ENCODE peak calls at places on chromosomes 3 and 15, in eight cellular contexts. One of them, this sample, is unnamed.
A peak's percentile ranks its signal among the peaks of the same experiment; 100 is the strongest.

GRCh38 chr15:62291262-62291661 is 126.2 kb upstream of the C2CD4B start:
- DNase-seq in vagina: no peak
- DNase-seq in AG04450: no peak
- DNase-seq in GM20000: no peak
- DNase-seq in CD4-positive, alpha-beta T cell: no peak
- DNase-seq in dorsolateral prefrontal cortex: no peak
- DNase-seq in PC-9: no peak
- DNase-seq in AG09309: no peak
- DNase-seq in this sample: no peak

GRCh38 chr3:172675371-172676193 is 35.3 kb downstream of the NCEH1 start:
- DNase-seq in PC-9: no peak
- DNase-seq in GM20000: peak; percentile 53
- DNase-seq in AG09309: no peak
- DNase-seq in AG04450: no peak
- DNase-seq in vagina: no peak
- DNase-seq in CD4-positive, alpha-beta T cell: no peak
- DNase-seq in dorsolateral prefrontal cortex: no peak
- DNase-seq in this sample: peak; percentile 66

GRCh38 chr3:136952292-136952691 is 5.5 kb upstream of the IL20RB start:
- DNase-seq in AG09309: no peak
- DNase-seq in AG04450: peak; percentile 34
- DNase-seq in PC-9: no peak
- DNase-seq in GM20000: no peak
- DNase-seq in CD4-positive, alpha-beta T cell: no peak
- DNase-seq in vagina: no peak
- DNase-seq in dorsolateral prefrontal cortex: no peak
- DNase-seq in this sample: no peak

GRCh38 chr15:65182538-65182937 is 2.6 kb downstream of the CLPX start:
- DNase-seq in AG09309: no peak
- DNase-seq in vagina: no peak
- DNase-seq in GM20000: peak; percentile 24
- DNase-seq in PC-9: no peak
- DNase-seq in CD4-positive, alpha-beta T cell: no peak
- DNase-seq in dorsolateral prefrontal cortex: no peak
- DNase-seq in AG04450: no peak
- DNase-seq in this sample: no peak

GRCh38 chr15:79067434-79067833 is 23.1 kb downstream of the RASGRF1 start:
- DNase-seq in GM20000: no peak
- DNase-seq in AG09309: no peak
- DNase-seq in PC-9: no peak
- DNase-seq in dorsolateral prefrontal cortex: no peak
- DNase-seq in CD4-positive, alpha-beta T cell: no peak
- DNase-seq in vagina: no peak
- DNase-seq in AG04450: no peak
- DNase-seq in this sample: no peak

GRCh38 chr3:42024578-42025387 is 62.9 kb upstream of the ULK4 start:
- DNase-seq in AG09309: no peak
- DNase-seq in AG04450: no peak
- DNase-seq in CD4-positive, alpha-beta T cell: no peak
- DNase-seq in PC-9: no peak
- DNase-seq in vagina: no peak
- DNase-seq in dorsolateral prefrontal cortex: no peak
- DNase-seq in GM20000: no peak
- DNase-seq in this sample: no peak

GRCh38 chr15:90988249-90988648 is 6.1 kb downstream of the PRC1 start:
- DNase-seq in GM20000: no peak
- DNase-seq in vagina: no peak
- DNase-seq in dorsolateral prefrontal cortex: no peak
- DNase-seq in AG09309: no peak
- DNase-seq in AG04450: no peak
- DNase-seq in CD4-positive, alpha-beta T cell: no peak
- DNase-seq in PC-9: no peak
- DNase-seq in this sample: no peak

GRCh38 chr3:192727032-192727847 is at the start of gene FGF12:
- DNase-seq in CD4-positive, alpha-beta T cell: no peak
- DNase-seq in AG09309: no peak
- DNase-seq in dorsolateral prefrontal cortex: peak; percentile 82
- DNase-seq in vagina: no peak
- DNase-seq in AG04450: no peak
- DNase-seq in GM20000: peak; percentile 26
- DNase-seq in PC-9: peak; percentile 65
- DNase-seq in this sample: peak; percentile 21

GRCh38 chr3:38226273-38226672 is 39.3 kb upstream of the SLC22A13 start:
- DNase-seq in GM20000: no peak
- DNase-seq in vagina: no peak
- DNase-seq in AG09309: no peak
- DNase-seq in AG04450: no peak
- DNase-seq in dorsolateral prefrontal cortex: no peak
- DNase-seq in CD4-positive, alpha-beta T cell: no peak
- DNase-seq in PC-9: no peak
- DNase-seq in this sample: no peak

GRCh38 chr3:43994594-43995077 is 247.1 kb upstream of the TOPAZ1 start:
- DNase-seq in AG09309: no peak
- DNase-seq in vagina: no peak
- DNase-seq in CD4-positive, alpha-beta T cell: no peak
- DNase-seq in dorsolateral prefrontal cortex: no peak
- DNase-seq in PC-9: no peak
- DNase-seq in AG04450: no peak
- DNase-seq in GM20000: no peak
- DNase-seq in this sample: no peak

GRCh38 chr15:27353837-27354236 is 382.9 kb downstream of the GABRG3 start:
- DNase-seq in PC-9: no peak
- DNase-seq in dorsolateral prefrontal cortex: no peak
- DNase-seq in GM20000: no peak
- DNase-seq in AG09309: no peak
- DNase-seq in CD4-positive, alpha-beta T cell: no peak
- DNase-seq in vagina: no peak
- DNase-seq in AG04450: no peak
- DNase-seq in this sample: no peak

GRCh38 chr3:63886843-63887242 is 23.2 kb downstream of the ATXN7 start:
- DNase-seq in GM20000: no peak
- DNase-seq in CD4-positive, alpha-beta T cell: no peak
- DNase-seq in vagina: no peak
- DNase-seq in PC-9: no peak
- DNase-seq in AG09309: no peak
- DNase-seq in AG04450: no peak
- DNase-seq in dorsolateral prefrontal cortex: no peak
- DNase-seq in this sample: no peak

GRCh38 chr3:31011383-31011782 is 116.9 kb upstream of the GADL1 start:
- DNase-seq in vagina: no peak
- DNase-seq in AG09309: no peak
- DNase-seq in AG04450: no peak
- DNase-seq in CD4-positive, alpha-beta T cell: no peak
- DNase-seq in GM20000: no peak
- DNase-seq in PC-9: no peak
- DNase-seq in dorsolateral prefrontal cortex: no peak
- DNase-seq in this sample: no peak

GRCh38 chr3:124558898-124559649 is 171.2 kb upstream of the UMPS start:
- DNase-seq in GM20000: no peak
- DNase-seq in PC-9: peak; percentile 76
- DNase-seq in AG04450: peak; percentile 86
- DNase-seq in CD4-positive, alpha-beta T cell: no peak
- DNase-seq in AG09309: peak; percentile 67
- DNase-seq in vagina: no peak
- DNase-seq in dorsolateral prefrontal cortex: peak; percentile 74
- DNase-seq in this sample: no peak

GRCh38 chr3:32817561-32818430 is at the start of gene TRIM71:
- DNase-seq in AG04450: no peak
- DNase-seq in AG09309: no peak
- DNase-seq in dorsolateral prefrontal cortex: no peak
- DNase-seq in CD4-positive, alpha-beta T cell: no peak
- DNase-seq in vagina: no peak
- DNase-seq in GM20000: peak; percentile 65
- DNase-seq in PC-9: no peak
- DNase-seq in this sample: peak; percentile 65

GRCh38 chr15:41022487-41023090 is 69.3 kb downstream of the CHAC1 start:
- DNase-seq in GM20000: peak; percentile 38
- DNase-seq in PC-9: peak; percentile 36
- DNase-seq in AG09309: peak; percentile 27
- DNase-seq in vagina: no peak
- DNase-seq in dorsolateral prefrontal cortex: peak; percentile 35
- DNase-seq in AG04450: peak; percentile 51
- DNase-seq in CD4-positive, alpha-beta T cell: peak; percentile 7
- DNase-seq in this sample: peak; percentile 47
- TF ChIP-seq CTCF in GM20000: peak; percentile 24
- TF ChIP-seq CTCF in PC-9: peak; percentile 65
- TF ChIP-seq CTCF in AG09309: peak; percentile 81
- TF ChIP-seq CTCF in vagina: peak; percentile 47
- TF ChIP-seq CTCF in dorsolateral prefrontal cortex: peak; percentile 79
- TF ChIP-seq CTCF in AG04450: peak; percentile 94
- TF ChIP-seq CTCF in CD4-positive, alpha-beta T cell: peak; percentile 59
- TF ChIP-seq CTCF in this sample: peak; percentile 80

GRCh38 chr3:54434761-54435160 is 312.4 kb downstream of the CACNA2D3 start:
- DNase-seq in CD4-positive, alpha-beta T cell: no peak
- DNase-seq in PC-9: no peak
- DNase-seq in GM20000: no peak
- DNase-seq in AG04450: no peak
- DNase-seq in vagina: no peak
- DNase-seq in dorsolateral prefrontal cortex: no peak
- DNase-seq in AG09309: no peak
- DNase-seq in this sample: no peak

GRCh38 chr3:54432975-54433374 is 310.6 kb downstream of the CACNA2D3 start:
- DNase-seq in AG09309: no peak
- DNase-seq in AG04450: no peak
- DNase-seq in PC-9: no peak
- DNase-seq in GM20000: no peak
- DNase-seq in CD4-positive, alpha-beta T cell: no peak
- DNase-seq in dorsolateral prefrontal cortex: no peak
- DNase-seq in vagina: no peak
- DNase-seq in this sample: no peak

GRCh38 chr3:54427951-54428871 is 305.9 kb downstream of the CACNA2D3 start:
- DNase-seq in CD4-positive, alpha-beta T cell: no peak
- DNase-seq in AG04450: peak; percentile 59
- DNase-seq in GM20000: peak; percentile 45
- DNase-seq in AG09309: peak; percentile 75
- DNase-seq in PC-9: peak; percentile 37
- DNase-seq in dorsolateral prefrontal cortex: peak; percentile 34
- DNase-seq in vagina: no peak
- DNase-seq in this sample: peak; percentile 39

GRCh38 chr3:54433846-54434245 is 311.5 kb downstream of the CACNA2D3 start:
- DNase-seq in PC-9: no peak
- DNase-seq in vagina: no peak
- DNase-seq in CD4-positive, alpha-beta T cell: no peak
- DNase-seq in AG04450: no peak
- DNase-seq in AG09309: no peak
- DNase-seq in GM20000: no peak
- DNase-seq in dorsolateral prefrontal cortex: no peak
- DNase-seq in this sample: no peak
- TF ChIP-seq CTCF in PC-9: no peak
- TF ChIP-seq CTCF in vagina: no peak
- TF ChIP-seq CTCF in CD4-positive, alpha-beta T cell: no peak
- TF ChIP-seq CTCF in AG04450: peak; percentile 4
- TF ChIP-seq CTCF in AG09309: no peak
- TF ChIP-seq CTCF in GM20000: no peak
- TF ChIP-seq CTCF in dorsolateral prefrontal cortex: no peak
- TF ChIP-seq CTCF in this sample: no peak

GRCh38 chr3:123070471-123070870 is 3.6 kb downstream of the PDIA5 start:
- DNase-seq in PC-9: no peak
- DNase-seq in dorsolateral prefrontal cortex: no peak
- DNase-seq in CD4-positive, alpha-beta T cell: no peak
- DNase-seq in GM20000: no peak
- DNase-seq in AG04450: no peak
- DNase-seq in vagina: no peak
- DNase-seq in AG09309: no peak
- DNase-seq in this sample: no peak

GRCh38 chr3:123072152-123072551 is 5.3 kb downstream of the PDIA5 start:
- DNase-seq in dorsolateral prefrontal cortex: no peak
- DNase-seq in PC-9: no peak
- DNase-seq in AG04450: no peak
- DNase-seq in vagina: no peak
- DNase-seq in GM20000: no peak
- DNase-seq in CD4-positive, alpha-beta T cell: no peak
- DNase-seq in AG09309: no peak
- DNase-seq in this sample: no peak

GRCh38 chr3:123071581-123071980 is 4.8 kb downstream of the PDIA5 start:
- DNase-seq in CD4-positive, alpha-beta T cell: no peak
- DNase-seq in PC-9: no peak
- DNase-seq in dorsolateral prefrontal cortex: no peak
- DNase-seq in AG09309: no peak
- DNase-seq in GM20000: no peak
- DNase-seq in AG04450: no peak
- DNase-seq in vagina: no peak
- DNase-seq in this sample: no peak

GRCh38 chr3:123072564-123072963 is 5.7 kb downstream of the PDIA5 start:
- DNase-seq in dorsolateral prefrontal cortex: no peak
- DNase-seq in GM20000: no peak
- DNase-seq in AG09309: no peak
- DNase-seq in vagina: no peak
- DNase-seq in CD4-positive, alpha-beta T cell: no peak
- DNase-seq in PC-9: no peak
- DNase-seq in AG04450: no peak
- DNase-seq in this sample: no peak

GRCh38 chr3:123071146-123071545 is 4.3 kb downstream of the PDIA5 start:
- DNase-seq in AG09309: no peak
- DNase-seq in dorsolateral prefrontal cortex: peak; percentile 27
- DNase-seq in CD4-positive, alpha-beta T cell: no peak
- DNase-seq in GM20000: no peak
- DNase-seq in AG04450: no peak
- DNase-seq in vagina: no peak
- DNase-seq in PC-9: no peak
- DNase-seq in this sample: no peak
- TF ChIP-seq CTCF in AG09309: no peak
- TF ChIP-seq CTCF in dorsolateral prefrontal cortex: no peak
- TF ChIP-seq CTCF in CD4-positive, alpha-beta T cell: no peak
- TF ChIP-seq CTCF in GM20000: no peak
- TF ChIP-seq CTCF in AG04450: peak; percentile 36
- TF ChIP-seq CTCF in vagina: no peak
- TF ChIP-seq CTCF in PC-9: no peak
- TF ChIP-seq CTCF in this sample: no peak

GRCh38 chr15:63826513-63826912 is 7.2 kb downstream of the HERC1 start:
- DNase-seq in AG04450: no peak
- DNase-seq in vagina: no peak
- DNase-seq in GM20000: no peak
- DNase-seq in AG09309: peak; percentile 10
- DNase-seq in CD4-positive, alpha-beta T cell: no peak
- DNase-seq in PC-9: no peak
- DNase-seq in dorsolateral prefrontal cortex: no peak
- DNase-seq in this sample: no peak
- TF ChIP-seq CTCF in AG04450: peak; percentile 25
- TF ChIP-seq CTCF in vagina: no peak
- TF ChIP-seq CTCF in GM20000: no peak
- TF ChIP-seq CTCF in AG09309: peak; percentile 36
- TF ChIP-seq CTCF in CD4-positive, alpha-beta T cell: peak; percentile 62
- TF ChIP-seq CTCF in PC-9: peak; percentile 38
- TF ChIP-seq CTCF in dorsolateral prefrontal cortex: no peak
- TF ChIP-seq CTCF in this sample: peak; percentile 37